ENCODE peak calls at places on chromosomes 16 and 17, in nine cellular contexts. E is stimulated activated CD8-positive, alpha-beta memory T cell treated with anti-CD3 and anti-CD28 coated beads, Interleukin-7, amount 100 ng/mL, for 24 hours; X is esophagus muscularis mucosa; D is cardiac muscle cell; L is NCI-H510A treated with DMSO at 0.1 percent for 48 hours; F is mesendoderm; O is H54; M is head of caudate nucleus; Q is AG08395. T is an unnamed sample.

GRCh38 chr17:57246257-57246656 is 10.1 kb upstream of the MSI2 start:
- DNase-seq in E (no peak), L (no peak), M (no peak), F (no peak), O (no peak), D (no peak), Q (no peak), X (no peak), T (no peak)

GRCh38 chr17:28370035-28370743 is at the start of gene VTN:
- DNase-seq in O (no peak), Q (no peak), E (no peak), M (no peak), X (no peak), D (peak), L (peak), F (peak), T (no peak)

GRCh38 chr17:19867654-19868395 is at the start of gene ULK2:
- DNase-seq in Q (peak), L (peak), F (peak), D (peak), O (peak), X (no peak), E (no peak), M (peak), T (peak)

GRCh38 chr17:1779571-1780074 is 17.8 kb downstream of the SERPINF1 start:
- DNase-seq in Q (peak), M (no peak), E (no peak), X (no peak), F (no peak), L (no peak), O (peak), D (no peak), T (peak)

GRCh38 chr16:19822534-19822933 is 62.1 kb downstream of the GPRC5B start:
- DNase-seq in O (no peak), F (no peak), L (no peak), X (no peak), M (no peak), D (no peak), Q (no peak), E (no peak), T (no peak)

GRCh38 chr16:4767872-4768548 is 1.0 kb upstream of the ZNF500 start:
- DNase-seq in Q (no peak), F (no peak), X (no peak), E (no peak), L (peak), M (no peak), O (no peak), D (no peak), T (no peak)

GRCh38 chr16:29663829-29664132 is 734 bp downstream of the SPN start:
- DNase-seq in E (no peak), M (no peak), D (no peak), X (no peak), Q (no peak), L (no peak), F (no peak), O (no peak), T (no peak)

GRCh38 chr16:19980866-19981265 is 92.8 kb downstream of the GPR139 start:
- DNase-seq in X (no peak), M (no peak), F (peak), D (peak), O (peak), Q (no peak), L (peak), E (no peak), T (no peak)

GRCh38 chr16:88087517-88087877 is 136.3 kb downstream of the BANP start:
- DNase-seq in D (no peak), X (no peak), M (no peak), L (no peak), Q (no peak), F (no peak), O (no peak), E (no peak), T (no peak)

GRCh38 chr16:84643180-84643583 is 5.1 kb upstream of the KLHL36 start:
- DNase-seq in Q (peak), D (no peak), O (peak), L (peak), X (no peak), F (no peak), M (no peak), E (no peak), T (peak)

GRCh38 chr17:28746611-28747045 is 2.8 kb downstream of the TRAF4 start:
- DNase-seq in X (no peak), L (peak), E (no peak), F (peak), D (no peak), O (no peak), Q (no peak), M (peak), T (no peak)

GRCh38 chr17:78664476-78665384 is 87.5 kb upstream of the DNAH17 start:
- DNase-seq in L (peak), D (no peak), M (no peak), O (no peak), F (no peak), E (no peak), X (no peak), Q (no peak), T (no peak)

GRCh38 chr16:70589998-70590471 is 56.3 kb upstream of the IL34 start:
- DNase-seq in E (no peak), D (no peak), F (no peak), O (peak), X (no peak), Q (no peak), L (no peak), M (no peak), T (no peak)

GRCh38 chr16:29757950-29758466 is 12.2 kb upstream of the C16orf54 start:
- DNase-seq in L (no peak), O (no peak), X (no peak), F (peak), M (no peak), Q (no peak), D (no peak), E (no peak), T (no peak)

GRCh38 chr17:1787301-1787902 is 25.5 kb downstream of the SERPINF1 start:
- DNase-seq in O (peak), D (no peak), X (no peak), Q (peak), E (no peak), F (no peak), L (no peak), M (no peak), T (peak)

GRCh38 chr17:18151290-18151689 is 32.3 kb upstream of the ALKBH5 start:
- DNase-seq in M (no peak), X (no peak), O (no peak), D (no peak), Q (no peak), F (no peak), E (no peak), L (no peak), T (no peak)

GRCh38 chr17:54270499-54270898 is 447.8 kb downstream of the KIF2B start:
- DNase-seq in M (no peak), X (no peak), D (no peak), E (no peak), L (no peak), Q (no peak), O (no peak), F (no peak), T (peak)

GRCh38 chr16:77435240-77435819 is 496 bp upstream of the ADAMTS18 start:
- DNase-seq in E (no peak), F (peak), L (peak), X (no peak), M (no peak), Q (no peak), O (no peak), D (no peak), T (no peak)

T was measured in RWPE1.